ENCODE peak calls at places on chromosome 7, in seven cellular contexts. Y is GM04503; C is activated T-helper 1 cell treated with anti-CD3 and anti-CD28 coated beads, Interleukin-2, amount 50 U/mL, for 16 hours; J is Daoy; B is activated naive CD4-positive, alpha-beta T cell; S is PC-9; W is heart right ventricle. U is an unnamed sample.

GRCh38 chr7:105538349-105538748 is 6.3 kb downstream of the RINT1 start:
- DNase-seq in W (no peak), S (no peak), J (no peak), C (no peak), B (no peak), Y (no peak), U (no peak)

GRCh38 chr7:139682136-139683013 is 95.4 kb downstream of the HIPK2 start:
- DNase-seq in Y (peak), W (no peak), S (no peak), C (no peak), B (no peak), J (peak), U (no peak)

GRCh38 chr7:116339564-116339963 is 129.2 kb downstream of the TES start:
- DNase-seq in Y (no peak), S (no peak), B (no peak), J (peak), W (no peak), C (no peak), U (no peak)

GRCh38 chr7:42831051-42831952 is 80.6 kb downstream of the C7orf25 start:
- DNase-seq in C (no peak), Y (peak), S (no peak), J (peak), B (no peak), W (peak), U (no peak)

GRCh38 chr7:100400656-100401055 is 27.4 kb downstream of the PILRA start:
- DNase-seq in Y (no peak), W (no peak), S (no peak), C (no peak), B (no peak), J (peak), U (no peak)

GRCh38 chr7:116707289-116707688 is 35.3 kb downstream of the MET start:
- DNase-seq in S (no peak), C (no peak), W (no peak), Y (no peak), B (no peak), J (no peak), U (no peak)

GRCh38 chr7:136657332-136657942 is 211.0 kb upstream of the CHRM2 start:
- DNase-seq in C (no peak), J (no peak), B (no peak), W (no peak), S (no peak), Y (no peak), U (no peak)

GRCh38 chr7:43303740-43304241 is 191.3 kb downstream of the HECW1 start:
- DNase-seq in W (no peak), S (no peak), J (peak), B (no peak), Y (no peak), C (no peak), U (no peak)

GRCh38 chr7:19351756-19352155 is 206.5 kb upstream of the FERD3L start:
- DNase-seq in B (no peak), W (no peak), C (no peak), J (no peak), Y (no peak), S (no peak), U (no peak)

U was measured in pancreas.